ENCODE peak calls at places on chromosome 9, in nine cellular contexts. One of them, this sample, is unnamed.

GRCh38 chr9:86854898-86855523 is 92.3 kb downstream of the GAS1 start:
- DNase-seq in left colon: no peak
- DNase-seq in ELR: peak
- DNase-seq in AG08396: peak
- DNase-seq in GM12892: no peak
- DNase-seq in ELF-1: peak
- DNase-seq in stimulated activated CD8-positive, alpha-beta memory T cell treated with anti-CD3 and anti-CD28 coated beads, Interleukin-7, amount 100 ng/mL, for 24 hours: no peak
- DNase-seq in NCI-H1092: peak
- DNase-seq in hypothalamus: no peak
- DNase-seq in this sample: peak

GRCh38 chr9:137128158-137129088 is 10.5 kb upstream of the GRIN1 start:
- DNase-seq in stimulated activated CD8-positive, alpha-beta memory T cell treated with anti-CD3 and anti-CD28 coated beads, Interleukin-7, amount 100 ng/mL, for 24 hours: no peak
- DNase-seq in NCI-H1092: no peak
- DNase-seq in left colon: no peak
- DNase-seq in GM12892: peak
- DNase-seq in AG08396: no peak
- DNase-seq in ELR: no peak
- DNase-seq in ELF-1: peak
- DNase-seq in hypothalamus: no peak
- DNase-seq in this sample: no peak

GRCh38 chr9:127651697-127652610 is 39.9 kb downstream of the STXBP1 start:
- DNase-seq in GM12892: no peak
- DNase-seq in stimulated activated CD8-positive, alpha-beta memory T cell treated with anti-CD3 and anti-CD28 coated beads, Interleukin-7, amount 100 ng/mL, for 24 hours: no peak
- DNase-seq in left colon: no peak
- DNase-seq in ELR: no peak
- DNase-seq in ELF-1: no peak
- DNase-seq in AG08396: no peak
- DNase-seq in NCI-H1092: no peak
- DNase-seq in hypothalamus: no peak
- DNase-seq in this sample: no peak

GRCh38 chr9:88502552-88503034 is 32.4 kb upstream of the NXNL2 start:
- DNase-seq in GM12892: no peak
- DNase-seq in NCI-H1092: no peak
- DNase-seq in ELF-1: peak
- DNase-seq in ELR: no peak
- DNase-seq in stimulated activated CD8-positive, alpha-beta memory T cell treated with anti-CD3 and anti-CD28 coated beads, Interleukin-7, amount 100 ng/mL, for 24 hours: no peak
- DNase-seq in hypothalamus: no peak
- DNase-seq in left colon: no peak
- DNase-seq in AG08396: no peak
- DNase-seq in this sample: no peak

GRCh38 chr9:89878687-89879086 is 273.9 kb downstream of the GADD45G start:
- DNase-seq in ELF-1: no peak
- DNase-seq in ELR: no peak
- DNase-seq in hypothalamus: no peak
- DNase-seq in left colon: no peak
- DNase-seq in GM12892: no peak
- DNase-seq in AG08396: no peak
- DNase-seq in NCI-H1092: peak
- DNase-seq in stimulated activated CD8-positive, alpha-beta memory T cell treated with anti-CD3 and anti-CD28 coated beads, Interleukin-7, amount 100 ng/mL, for 24 hours: no peak
- DNase-seq in this sample: no peak

GRCh38 chr9:126411225-126411947 is 84.8 kb downstream of the MVB12B start:
- DNase-seq in left colon: no peak
- DNase-seq in ELF-1: no peak
- DNase-seq in ELR: no peak
- DNase-seq in GM12892: peak
- DNase-seq in hypothalamus: no peak
- DNase-seq in NCI-H1092: no peak
- DNase-seq in stimulated activated CD8-positive, alpha-beta memory T cell treated with anti-CD3 and anti-CD28 coated beads, Interleukin-7, amount 100 ng/mL, for 24 hours: no peak
- DNase-seq in AG08396: no peak
- DNase-seq in this sample: no peak

GRCh38 chr9:91905958-91906585 is 44.0 kb downstream of the ROR2 start:
- DNase-seq in ELR: no peak
- DNase-seq in AG08396: no peak
- DNase-seq in ELF-1: no peak
- DNase-seq in hypothalamus: no peak
- DNase-seq in stimulated activated CD8-positive, alpha-beta memory T cell treated with anti-CD3 and anti-CD28 coated beads, Interleukin-7, amount 100 ng/mL, for 24 hours: no peak
- DNase-seq in NCI-H1092: no peak
- DNase-seq in left colon: peak
- DNase-seq in GM12892: no peak
- DNase-seq in this sample: no peak

GRCh38 chr9:83936523-83936922 is 15.3 kb upstream of the KIF27 start:
- DNase-seq in GM12892: no peak
- DNase-seq in left colon: no peak
- DNase-seq in NCI-H1092: no peak
- DNase-seq in hypothalamus: no peak
- DNase-seq in AG08396: no peak
- DNase-seq in ELF-1: no peak
- DNase-seq in ELR: no peak
- DNase-seq in stimulated activated CD8-positive, alpha-beta memory T cell treated with anti-CD3 and anti-CD28 coated beads, Interleukin-7, amount 100 ng/mL, for 24 hours: no peak
- DNase-seq in this sample: no peak

GRCh38 chr9:109766351-109766750 is 13.6 kb upstream of the PALM2AKAP2 start:
- DNase-seq in hypothalamus: no peak
- DNase-seq in ELR: peak
- DNase-seq in GM12892: no peak
- DNase-seq in ELF-1: no peak
- DNase-seq in NCI-H1092: no peak
- DNase-seq in stimulated activated CD8-positive, alpha-beta memory T cell treated with anti-CD3 and anti-CD28 coated beads, Interleukin-7, amount 100 ng/mL, for 24 hours: no peak
- DNase-seq in AG08396: peak
- DNase-seq in left colon: no peak
- DNase-seq in this sample: peak

GRCh38 chr9:132743886-132744544 is 73.8 kb downstream of the GTF3C4 start:
- DNase-seq in ELF-1: no peak
- DNase-seq in GM12892: no peak
- DNase-seq in NCI-H1092: no peak
- DNase-seq in left colon: no peak
- DNase-seq in stimulated activated CD8-positive, alpha-beta memory T cell treated with anti-CD3 and anti-CD28 coated beads, Interleukin-7, amount 100 ng/mL, for 24 hours: no peak
- DNase-seq in hypothalamus: no peak
- DNase-seq in ELR: no peak
- DNase-seq in AG08396: no peak
- DNase-seq in this sample: no peak

GRCh38 chr9:78521680-78522079 is 224.8 kb downstream of the PSAT1 start:
- DNase-seq in hypothalamus: no peak
- DNase-seq in NCI-H1092: no peak
- DNase-seq in ELF-1: no peak
- DNase-seq in stimulated activated CD8-positive, alpha-beta memory T cell treated with anti-CD3 and anti-CD28 coated beads, Interleukin-7, amount 100 ng/mL, for 24 hours: no peak
- DNase-seq in left colon: no peak
- DNase-seq in GM12892: no peak
- DNase-seq in ELR: no peak
- DNase-seq in AG08396: no peak
- DNase-seq in this sample: no peak

GRCh38 chr9:131776473-131776872 is 36.6 kb upstream of the RAPGEF1 start:
- DNase-seq in NCI-H1092: no peak
- DNase-seq in GM12892: no peak
- DNase-seq in ELR: peak
- DNase-seq in AG08396: peak
- DNase-seq in left colon: peak
- DNase-seq in stimulated activated CD8-positive, alpha-beta memory T cell treated with anti-CD3 and anti-CD28 coated beads, Interleukin-7, amount 100 ng/mL, for 24 hours: no peak
- DNase-seq in hypothalamus: no peak
- DNase-seq in ELF-1: peak
- DNase-seq in this sample: no peak

GRCh38 chr9:131306397-131306997 is 17.0 kb downstream of the PLPP7 start:
- DNase-seq in ELF-1: no peak
- DNase-seq in left colon: no peak
- DNase-seq in NCI-H1092: no peak
- DNase-seq in AG08396: no peak
- DNase-seq in GM12892: no peak
- DNase-seq in ELR: no peak
- DNase-seq in hypothalamus: no peak
- DNase-seq in stimulated activated CD8-positive, alpha-beta memory T cell treated with anti-CD3 and anti-CD28 coated beads, Interleukin-7, amount 100 ng/mL, for 24 hours: no peak
- DNase-seq in this sample: no peak

GRCh38 chr9:131271506-131271931 is 4.8 kb downstream of the FAM78A start:
- DNase-seq in hypothalamus: no peak
- DNase-seq in left colon: no peak
- DNase-seq in AG08396: no peak
- DNase-seq in GM12892: no peak
- DNase-seq in ELF-1: no peak
- DNase-seq in ELR: no peak
- DNase-seq in stimulated activated CD8-positive, alpha-beta memory T cell treated with anti-CD3 and anti-CD28 coated beads, Interleukin-7, amount 100 ng/mL, for 24 hours: no peak
- DNase-seq in NCI-H1092: no peak
- DNase-seq in this sample: no peak

GRCh38 chr9:33721674-33722358 is 73.5 kb upstream of the PRSS3 start:
- DNase-seq in GM12892: peak
- DNase-seq in hypothalamus: no peak
- DNase-seq in stimulated activated CD8-positive, alpha-beta memory T cell treated with anti-CD3 and anti-CD28 coated beads, Interleukin-7, amount 100 ng/mL, for 24 hours: peak
- DNase-seq in AG08396: peak
- DNase-seq in ELF-1: peak
- DNase-seq in ELR: peak
- DNase-seq in NCI-H1092: peak
- DNase-seq in left colon: peak
- DNase-seq in this sample: peak

GRCh38 chr9:69122391-69123141 is 51.5 kb upstream of the TJP2 start:
- DNase-seq in ELR: peak
- DNase-seq in AG08396: peak
- DNase-seq in GM12892: no peak
- DNase-seq in hypothalamus: no peak
- DNase-seq in stimulated activated CD8-positive, alpha-beta memory T cell treated with anti-CD3 and anti-CD28 coated beads, Interleukin-7, amount 100 ng/mL, for 24 hours: no peak
- DNase-seq in left colon: peak
- DNase-seq in ELF-1: peak
- DNase-seq in NCI-H1092: no peak
- DNase-seq in this sample: peak

GRCh38 chr9:137366891-137367381 is 56.0 kb downstream of the EXD3 start:
- DNase-seq in hypothalamus: no peak
- DNase-seq in GM12892: no peak
- DNase-seq in left colon: no peak
- DNase-seq in NCI-H1092: no peak
- DNase-seq in ELF-1: no peak
- DNase-seq in stimulated activated CD8-positive, alpha-beta memory T cell treated with anti-CD3 and anti-CD28 coated beads, Interleukin-7, amount 100 ng/mL, for 24 hours: no peak
- DNase-seq in AG08396: no peak
- DNase-seq in ELR: no peak
- DNase-seq in this sample: no peak

GRCh38 chr9:24218656-24219055 is 327.0 kb downstream of the IZUMO3 start:
- DNase-seq in GM12892: no peak
- DNase-seq in hypothalamus: no peak
- DNase-seq in left colon: no peak
- DNase-seq in NCI-H1092: no peak
- DNase-seq in stimulated activated CD8-positive, alpha-beta memory T cell treated with anti-CD3 and anti-CD28 coated beads, Interleukin-7, amount 100 ng/mL, for 24 hours: no peak
- DNase-seq in ELF-1: no peak
- DNase-seq in ELR: no peak
- DNase-seq in AG08396: no peak
- DNase-seq in this sample: no peak

GRCh38 chr9:20624201-20625002 is 2.1 kb upstream of the MLLT3 start:
- DNase-seq in ELR: peak
- DNase-seq in AG08396: peak
- DNase-seq in NCI-H1092: peak
- DNase-seq in ELF-1: peak
- DNase-seq in stimulated activated CD8-positive, alpha-beta memory T cell treated with anti-CD3 and anti-CD28 coated beads, Interleukin-7, amount 100 ng/mL, for 24 hours: no peak
- DNase-seq in hypothalamus: no peak
- DNase-seq in left colon: peak
- DNase-seq in GM12892: no peak
- DNase-seq in this sample: peak

GRCh38 chr9:124818431-124819281 is 34.6 kb upstream of the WDR38 start:
- DNase-seq in ELR: peak
- DNase-seq in AG08396: no peak
- DNase-seq in ELF-1: peak
- DNase-seq in hypothalamus: no peak
- DNase-seq in NCI-H1092: no peak
- DNase-seq in GM12892: peak
- DNase-seq in left colon: no peak
- DNase-seq in stimulated activated CD8-positive, alpha-beta memory T cell treated with anti-CD3 and anti-CD28 coated beads, Interleukin-7, amount 100 ng/mL, for 24 hours: no peak
- DNase-seq in this sample: no peak

GRCh38 chr9:35164711-35165110 is 2.9 kb downstream of the UNC13B start:
- DNase-seq in NCI-H1092: no peak
- DNase-seq in left colon: no peak
- DNase-seq in hypothalamus: no peak
- DNase-seq in AG08396: peak
- DNase-seq in GM12892: no peak
- DNase-seq in ELR: peak
- DNase-seq in ELF-1: no peak
- DNase-seq in stimulated activated CD8-positive, alpha-beta memory T cell treated with anti-CD3 and anti-CD28 coated beads, Interleukin-7, amount 100 ng/mL, for 24 hours: no peak
- DNase-seq in this sample: peak

GRCh38 chr9:132973713-132974112 is 4.8 kb upstream of the GFI1B start:
- DNase-seq in left colon: no peak
- DNase-seq in hypothalamus: no peak
- DNase-seq in ELF-1: peak
- DNase-seq in stimulated activated CD8-positive, alpha-beta memory T cell treated with anti-CD3 and anti-CD28 coated beads, Interleukin-7, amount 100 ng/mL, for 24 hours: no peak
- DNase-seq in GM12892: no peak
- DNase-seq in NCI-H1092: no peak
- DNase-seq in ELR: peak
- DNase-seq in AG08396: peak
- DNase-seq in this sample: no peak

GRCh38 chr9:93258419-93258817 is 74.5 kb downstream of the WNK2 start:
- DNase-seq in stimulated activated CD8-positive, alpha-beta memory T cell treated with anti-CD3 and anti-CD28 coated beads, Interleukin-7, amount 100 ng/mL, for 24 hours: no peak
- DNase-seq in ELF-1: no peak
- DNase-seq in left colon: no peak
- DNase-seq in AG08396: no peak
- DNase-seq in GM12892: no peak
- DNase-seq in hypothalamus: no peak
- DNase-seq in ELR: no peak
- DNase-seq in NCI-H1092: no peak
- DNase-seq in this sample: no peak

GRCh38 chr9:131258186-131258585 is 18.1 kb downstream of the FAM78A start:
- DNase-seq in NCI-H1092: no peak
- DNase-seq in stimulated activated CD8-positive, alpha-beta memory T cell treated with anti-CD3 and anti-CD28 coated beads, Interleukin-7, amount 100 ng/mL, for 24 hours: no peak
- DNase-seq in ELF-1: no peak
- DNase-seq in ELR: no peak
- DNase-seq in hypothalamus: no peak
- DNase-seq in left colon: no peak
- DNase-seq in AG08396: no peak
- DNase-seq in GM12892: no peak
- DNase-seq in this sample: no peak

GRCh38 chr9:136204838-136205706 is at the start of gene LHX3:
- DNase-seq in AG08396: peak
- DNase-seq in left colon: peak
- DNase-seq in ELR: peak
- DNase-seq in NCI-H1092: no peak
- DNase-seq in ELF-1: no peak
- DNase-seq in stimulated activated CD8-positive, alpha-beta memory T cell treated with anti-CD3 and anti-CD28 coated beads, Interleukin-7, amount 100 ng/mL, for 24 hours: no peak
- DNase-seq in hypothalamus: no peak
- DNase-seq in GM12892: peak
- DNase-seq in this sample: no peak

GRCh38 chr9:69637801-69638200 is 34.4 kb downstream of the APBA1 start:
- DNase-seq in NCI-H1092: no peak
- DNase-seq in left colon: no peak
- DNase-seq in ELR: peak
- DNase-seq in ELF-1: no peak
- DNase-seq in hypothalamus: no peak
- DNase-seq in stimulated activated CD8-positive, alpha-beta memory T cell treated with anti-CD3 and anti-CD28 coated beads, Interleukin-7, amount 100 ng/mL, for 24 hours: no peak
- DNase-seq in GM12892: no peak
- DNase-seq in AG08396: peak
- DNase-seq in this sample: peak

GRCh38 chr9:7325980-7326379 is 473.6 kb downstream of the DMAC1 start:
- DNase-seq in NCI-H1092: no peak
- DNase-seq in ELF-1: no peak
- DNase-seq in AG08396: no peak
- DNase-seq in hypothalamus: no peak
- DNase-seq in GM12892: no peak
- DNase-seq in left colon: no peak
- DNase-seq in ELR: no peak
- DNase-seq in stimulated activated CD8-positive, alpha-beta memory T cell treated with anti-CD3 and anti-CD28 coated beads, Interleukin-7, amount 100 ng/mL, for 24 hours: no peak
- DNase-seq in this sample: no peak

GRCh38 chr9:89635007-89635742 is 30.4 kb downstream of the GADD45G start:
- DNase-seq in hypothalamus: no peak
- DNase-seq in left colon: no peak
- DNase-seq in ELR: peak
- DNase-seq in NCI-H1092: peak
- DNase-seq in stimulated activated CD8-positive, alpha-beta memory T cell treated with anti-CD3 and anti-CD28 coated beads, Interleukin-7, amount 100 ng/mL, for 24 hours: no peak
- DNase-seq in GM12892: no peak
- DNase-seq in ELF-1: no peak
- DNase-seq in AG08396: peak
- DNase-seq in this sample: no peak

GRCh38 chr9:89863837-89864236 is 259.0 kb downstream of the GADD45G start:
- DNase-seq in GM12892: no peak
- DNase-seq in stimulated activated CD8-positive, alpha-beta memory T cell treated with anti-CD3 and anti-CD28 coated beads, Interleukin-7, amount 100 ng/mL, for 24 hours: no peak
- DNase-seq in NCI-H1092: no peak
- DNase-seq in hypothalamus: no peak
- DNase-seq in AG08396: no peak
- DNase-seq in ELF-1: no peak
- DNase-seq in ELR: no peak
- DNase-seq in left colon: no peak
- DNase-seq in this sample: no peak

GRCh38 chr9:29039258-29039657 is 1466.0 kb upstream of the C9orf72 start:
- DNase-seq in hypothalamus: no peak
- DNase-seq in stimulated activated CD8-positive, alpha-beta memory T cell treated with anti-CD3 and anti-CD28 coated beads, Interleukin-7, amount 100 ng/mL, for 24 hours: no peak
- DNase-seq in AG08396: no peak
- DNase-seq in ELR: peak
- DNase-seq in NCI-H1092: no peak
- DNase-seq in GM12892: no peak
- DNase-seq in ELF-1: no peak
- DNase-seq in left colon: no peak
- DNase-seq in this sample: no peak

GRCh38 chr9:127637322-127637847 is 25.3 kb downstream of the STXBP1 start:
- DNase-seq in NCI-H1092: peak
- DNase-seq in hypothalamus: no peak
- DNase-seq in AG08396: peak
- DNase-seq in ELF-1: no peak
- DNase-seq in GM12892: no peak
- DNase-seq in ELR: peak
- DNase-seq in left colon: no peak
- DNase-seq in stimulated activated CD8-positive, alpha-beta memory T cell treated with anti-CD3 and anti-CD28 coated beads, Interleukin-7, amount 100 ng/mL, for 24 hours: no peak
- DNase-seq in this sample: peak

This sample was measured in HCEC 1CT.